ENCODE peak calls at places on chromosome X, in five cellular contexts. I, V, Q, D and W are unnamed samples.

GRCh38 chrX:39476596-39476995 is 621.2 kb downstream of the BCOR start:
- DNase-seq in Q (peak; percentile 36), I (no peak), V (peak; percentile 56), D (no peak), W (no peak)

GRCh38 chrX:107565916-107566602 is 62.3 kb upstream of the PRPS1 start:
- DNase-seq in D (no peak), Q (peak; percentile 63), I (peak; percentile 13), V (peak; percentile 85), W (peak; percentile 78)

GRCh38 chrX:110188701-110189558 is 129.0 kb downstream of the AMMECR1 start:
- DNase-seq in V (no peak), Q (no peak), D (peak; percentile 37), I (no peak), W (no peak)

GRCh38 chrX:44946771-44947170 is 73.8 kb downstream of the KDM6A start:
- DNase-seq in V (no peak), D (no peak), I (no peak), Q (no peak), W (no peak)

GRCh38 chrX:27336466-27337091 is 126.6 kb downstream of the PPP4R3C start:
- DNase-seq in D (peak; percentile 50), V (peak; percentile 40), Q (peak; percentile 34), I (peak; percentile 3), W (peak; percentile 53)

GRCh38 chrX:154467556-154467955 is 9.5 kb downstream of the PLXNA3 start:
- DNase-seq in I (no peak), V (no peak), D (no peak), Q (no peak), W (no peak)

GRCh38 chrX:30196322-30196721 is 19.0 kb upstream of the MAGEB2 start:
- DNase-seq in I (peak; percentile 7), V (peak; percentile 13), Q (peak; percentile 15), D (peak; percentile 17), W (peak; percentile 49)

GRCh38 chrX:149259241-149259640 is 245.9 kb downstream of the IDS start:
- DNase-seq in I (no peak), Q (peak; percentile 42), D (no peak), V (no peak), W (no peak)

GRCh38 chrX:129726307-129727111 is 12.3 kb upstream of the XPNPEP2 start:
- DNase-seq in V (peak; percentile 75), I (peak; percentile 28), Q (peak; percentile 73), D (no peak), W (peak; percentile 77)

GRCh38 chrX:97597954-97598353 is 714.2 kb downstream of the RPA4 start:
- DNase-seq in I (no peak), D (no peak), V (peak; percentile 13), Q (no peak), W (peak; percentile 40)

GRCh38 chrX:119753639-119754257 is 4.6 kb upstream of the SOWAHD start:
- DNase-seq in D (peak; percentile 77), I (peak; percentile 48), V (peak; percentile 48), Q (peak; percentile 59), W (peak; percentile 76)

GRCh38 chrX:96771500-96771899 is 86.9 kb downstream of the DIAPH2 start:
- DNase-seq in D (no peak), Q (no peak), V (no peak), I (no peak), W (no peak)

GRCh38 chrX:154505726-154506125 is 10.3 kb downstream of the FAM3A start:
- DNase-seq in D (no peak), Q (peak; percentile 75), I (no peak), V (no peak), W (no peak)

GRCh38 chrX:115898382-115899001 is 272.1 kb upstream of the AGTR2 start:
- DNase-seq in Q (no peak), V (peak; percentile 55), I (peak; percentile 6), D (peak; percentile 79), W (peak; percentile 43)

GRCh38 chrX:9102956-9103355 is 69.0 kb upstream of the FAM9B start:
- DNase-seq in I (no peak), Q (no peak), V (no peak), D (no peak), W (no peak)

GRCh38 chrX:38868941-38869378 is 67.7 kb downstream of the MID1IP1 start:
- DNase-seq in D (no peak), V (no peak), I (no peak), Q (peak; percentile 86), W (no peak)

GRCh38 chrX:113001836-113002235 is 161.2 kb upstream of the AMOT start:
- DNase-seq in D (no peak), I (no peak), V (peak; percentile 13), Q (peak; percentile 10), W (peak; percentile 12)

GRCh38 chrX:112997991-112998390 is 157.4 kb upstream of the AMOT start:
- DNase-seq in I (no peak), D (no peak), V (peak; percentile 11), Q (no peak), W (no peak)
- TF ChIP-seq EZH2phosphoT487 in I (no peak), D (no peak), V (no peak), Q (no peak), W (no peak)

DNA sequence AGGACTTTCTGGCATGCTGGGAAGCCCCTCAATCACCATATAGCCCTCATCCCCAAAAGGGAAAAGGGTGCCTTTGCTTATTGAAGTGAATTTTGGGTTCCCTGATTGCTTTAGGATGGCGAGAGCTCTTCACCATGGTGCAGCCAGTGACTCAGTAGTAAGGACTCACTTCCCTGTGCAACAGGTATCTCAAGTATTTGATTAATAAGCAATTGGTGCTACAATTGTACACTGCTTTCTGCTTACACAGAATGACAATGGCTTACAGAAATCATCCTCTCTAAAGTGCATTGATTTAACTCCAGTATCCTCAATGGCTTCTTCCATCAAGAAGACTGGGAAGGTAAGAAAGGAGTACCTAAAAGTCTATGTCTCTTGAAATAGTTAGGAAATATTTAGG is 143.7 kb upstream of the SMIM10 start:
- DNase-seq in V (no peak), I (no peak), Q (no peak), D (no peak), W (no peak)
- H2AFZ ChIP-seq in V (no peak overlapping the region), I (no peak overlapping the region), Q (no peak overlapping the region), D (no peak overlapping the region), W (no peak overlapping the region)

GRCh38 chrX:15983034-15983433 is 128.4 kb upstream of the AP1S2 start:
- DNase-seq in D (no peak), V (no peak), Q (no peak), I (no peak), W (no peak)

GRCh38 chrX:15985937-15986336 is 131.3 kb upstream of the AP1S2 start:
- DNase-seq in I (no peak), V (no peak), Q (no peak), D (no peak), W (no peak)

GRCh38 chrX:15989716-15990115 is 133.6 kb upstream of the GRPR start:
- DNase-seq in I (no peak), V (no peak), D (no peak), Q (no peak), W (no peak)

GRCh38 chrX:15988661-15989603 is 134.3 kb upstream of the AP1S2 start:
- DNase-seq in I (no peak), Q (peak; percentile 73), D (no peak), V (no peak), W (peak; percentile 2)
- TF ChIP-seq EZH2phosphoT487 in I (no peak), Q (no peak), D (no peak), V (no peak), W (no peak)

DNA sequence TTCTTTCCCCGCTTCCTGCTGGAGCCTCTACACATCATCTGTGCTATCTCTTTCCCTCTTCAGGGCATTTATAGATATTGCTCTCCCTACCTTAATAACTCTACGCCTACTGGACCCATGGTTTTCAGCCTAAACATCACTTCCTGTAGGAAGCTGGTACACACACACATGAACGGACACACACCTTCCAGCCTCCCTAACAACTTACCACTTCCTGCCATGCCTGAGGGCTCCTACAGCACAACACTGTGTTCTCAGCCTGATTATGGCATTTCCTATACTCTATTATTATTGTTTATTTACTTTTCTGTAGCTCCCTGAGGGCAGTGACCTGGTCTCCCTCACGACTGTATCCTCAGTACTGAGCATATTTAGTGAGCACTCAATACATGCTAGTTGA is 163.6 kb upstream of the MAP3K15 start:
- DNase-seq in I (no peak), Q (no peak), V (no peak), D (no peak), W (no peak)
- H2AFZ ChIP-seq in I (no peak overlapping the region), Q (no peak overlapping the region), V (no peak overlapping the region), D (no peak overlapping the region), W (no peak overlapping the region)

DNA sequence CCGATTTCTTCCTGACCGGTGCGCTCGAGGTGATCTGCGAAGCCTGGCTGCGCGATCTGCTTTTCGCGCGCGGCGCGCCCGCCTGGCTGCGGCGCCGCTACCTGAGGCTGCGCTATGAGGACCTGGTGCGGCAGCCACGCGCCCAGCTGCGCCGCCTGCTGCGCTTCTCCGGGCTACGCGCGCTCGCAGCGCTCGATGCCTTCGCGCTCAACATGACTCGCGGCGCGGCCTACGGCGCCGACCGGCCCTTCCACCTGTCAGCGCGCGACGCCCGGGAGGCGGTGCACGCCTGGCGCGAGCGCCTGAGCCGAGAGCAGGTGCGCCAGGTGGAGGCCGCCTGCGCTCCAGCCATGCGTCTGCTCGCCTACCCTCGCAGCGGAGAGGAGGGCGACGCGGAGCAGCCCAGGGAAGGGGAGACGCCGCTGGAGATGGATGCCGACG is 1.4 kb downstream of the CHST7 start:
- DNase-seq in Q (peak; percentile 52), D (peak; percentile 62), V (peak; percentile 55), I (no peak), W (peak; percentile 37)
- TF ChIP-seq EZH2phosphoT487 in Q (no peak), D (no peak), V (peak; percentile 22), I (no peak), W (no peak)

GRCh38 chrX:131840799-131841495 is 182.2 kb upstream of the STK26 start:
- DNase-seq in V (no peak), I (no peak), D (no peak), Q (no peak), W (no peak)
- H2AFZ ChIP-seq in V (peak overlapping the region; percentile 15), I (no peak overlapping the region), D (peak overlapping the region; percentile 87), Q (no peak overlapping the region), W (no peak overlapping the region)

DNA sequence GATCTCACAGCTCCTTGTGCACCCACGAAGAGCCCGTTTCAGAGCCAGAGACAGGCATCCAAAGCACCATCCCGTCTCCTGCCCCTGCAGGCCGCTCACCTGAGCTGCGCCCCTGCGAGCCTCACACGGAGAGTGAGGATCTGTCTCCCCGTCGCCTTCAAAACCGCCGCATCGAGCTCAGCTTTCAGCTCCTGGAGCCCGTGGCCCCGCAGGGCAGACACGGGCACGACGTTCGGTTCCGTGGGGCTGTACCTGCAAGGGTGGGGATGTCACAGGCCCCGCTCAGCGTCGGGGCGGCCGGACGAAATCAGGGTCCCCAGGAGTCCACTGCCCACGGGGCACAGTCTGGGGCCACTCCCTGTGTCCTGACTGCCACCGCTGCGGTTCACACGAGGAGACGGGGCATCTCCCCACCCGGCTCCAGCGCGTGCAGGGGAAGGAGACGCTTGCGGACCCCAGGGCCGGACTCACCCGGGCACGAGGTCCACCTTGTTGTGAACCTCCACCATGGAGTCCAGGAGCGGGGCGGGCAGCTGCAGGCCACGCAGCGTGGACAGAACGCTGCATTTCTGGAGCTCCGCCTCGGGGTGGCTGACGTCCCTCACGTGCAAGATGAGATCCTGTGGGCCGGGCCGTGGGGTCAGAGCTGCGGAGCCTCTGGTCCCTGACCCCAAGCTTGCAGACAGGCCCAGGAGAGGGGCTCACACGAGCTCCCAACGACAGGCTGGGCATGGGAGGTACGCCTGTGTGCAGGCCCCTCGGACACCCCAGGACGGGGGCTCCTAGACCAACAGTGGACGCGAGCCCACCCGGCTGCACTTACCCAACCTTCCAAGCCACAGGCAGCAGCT is 11.1 kb downstream of the GTPBP6 start:
- DNase-seq in D (no peak), V (no peak), Q (no peak), I (no peak), W (peak; percentile 29)
- TF ChIP-seq EZH2phosphoT487 in D (no peak), V (no peak), Q (no peak), I (no peak), W (no peak)